ENCODE peak calls at places on chromosomes 1 and 21, in seven cellular contexts. R is RWPE1, J is psoas muscle, O is bronchial epithelial cell, Q is endothelial cell, H is uterus, N is neural progenitor cell. V is an unnamed sample.

GRCh38 chr1:156922986-156923564 is 2.6 kb downstream of the LRRC71 start:
- DNase-seq in J (no peak), Q (no peak), H (no peak), O (no peak), R (no peak), N (no peak), V (no peak)

GRCh38 chr1:66446261-66447001 is 87.5 kb upstream of the SGIP1 start:
- DNase-seq in O (peak), J (no peak), N (peak), H (peak), Q (peak), R (peak), V (no peak)

GRCh38 chr1:17866451-17867029 is 111.4 kb downstream of the ACTL8 start:
- DNase-seq in Q (no peak), N (no peak), O (peak), H (no peak), J (peak), R (peak), V (no peak)

GRCh38 chr1:209886219-209886536 is 51.8 kb upstream of the SYT14 start:
- DNase-seq in Q (no peak), O (no peak), H (no peak), J (no peak), R (no peak), N (no peak), V (no peak)

GRCh38 chr1:22139817-22140216 is 3.1 kb downstream of the WNT4 start:
- DNase-seq in R (no peak), H (no peak), N (no peak), Q (no peak), J (no peak), O (no peak), V (no peak)

GRCh38 chr1:31122101-31122735 is 56.7 kb upstream of the PUM1 start:
- DNase-seq in N (peak), J (no peak), R (no peak), O (no peak), H (no peak), Q (no peak), V (no peak)

GRCh38 chr21:42515708-42516502 is 2.3 kb downstream of the SLC37A1 start:
- DNase-seq in R (peak), N (no peak), H (no peak), Q (no peak), O (peak), J (no peak), V (no peak)

GRCh38 chr1:86938450-86938849 is 24.0 kb downstream of the HS2ST1 start:
- DNase-seq in O (peak), R (no peak), Q (no peak), H (no peak), N (no peak), J (no peak), V (no peak)

GRCh38 chr1:95006681-95007080 is 66.1 kb downstream of the ALG14 start:
- DNase-seq in O (no peak), Q (no peak), J (no peak), H (no peak), R (no peak), N (no peak), V (no peak)

GRCh38 chr1:233721003-233721595 is 107.2 kb downstream of the KCNK1 start:
- DNase-seq in R (no peak), H (no peak), Q (no peak), J (no peak), O (peak), N (no peak), V (no peak)

GRCh38 chr1:229509576-229509975 is 1.4 kb upstream of the NUP133 start:
- DNase-seq in O (peak), R (no peak), N (no peak), Q (no peak), J (no peak), H (no peak), V (no peak)

GRCh38 chr1:148162363-148162762 is 10.3 kb upstream of the NBPF11 start:
- DNase-seq in N (no peak), Q (no peak), R (no peak), H (no peak), O (no peak), J (no peak), V (no peak)

GRCh38 chr1:30450148-30450817 is 273.1 kb downstream of the MATN1 start:
- DNase-seq in O (no peak), R (no peak), Q (no peak), J (no peak), H (no peak), N (no peak), V (peak)

GRCh38 chr21:17045214-17045835 is 467.5 kb upstream of the CXADR start:
- DNase-seq in Q (no peak), N (no peak), H (no peak), J (no peak), R (no peak), O (peak), V (no peak)

GRCh38 chr1:86990826-86991225 is 76.4 kb downstream of the HS2ST1 start:
- DNase-seq in J (no peak), R (no peak), H (no peak), Q (no peak), O (no peak), N (no peak), V (no peak)

GRCh38 chr1:185926562-185926961 is 192.4 kb downstream of the HMCN1 start:
- DNase-seq in H (no peak), J (no peak), R (no peak), Q (no peak), N (no peak), O (peak), V (no peak)

GRCh38 chr1:36567601-36568341 is 85.1 kb upstream of the CSF3R start:
- DNase-seq in O (no peak), R (no peak), N (peak), Q (no peak), J (no peak), H (no peak), V (no peak)

GRCh38 chr1:8412183-8412831 is 94.4 kb downstream of the SLC45A1 start:
- DNase-seq in O (peak), H (peak), J (no peak), R (no peak), N (no peak), Q (no peak), V (no peak)
- TF ChIP-seq CTCF in O (no peak), H (no peak), J (no peak), R (no peak), N (no peak), Q (no peak), V (no peak)

GRCh38 chr21:40567511-40567910 is 279.4 kb downstream of the DSCAM start:
- DNase-seq in O (no peak), J (no peak), N (no peak), R (no peak), H (no peak), Q (no peak), V (no peak)

GRCh38 chr21:40563845-40564717 is 282.9 kb downstream of the DSCAM start:
- DNase-seq in H (no peak), O (no peak), R (no peak), N (no peak), Q (no peak), J (no peak), V (no peak)

DNA sequence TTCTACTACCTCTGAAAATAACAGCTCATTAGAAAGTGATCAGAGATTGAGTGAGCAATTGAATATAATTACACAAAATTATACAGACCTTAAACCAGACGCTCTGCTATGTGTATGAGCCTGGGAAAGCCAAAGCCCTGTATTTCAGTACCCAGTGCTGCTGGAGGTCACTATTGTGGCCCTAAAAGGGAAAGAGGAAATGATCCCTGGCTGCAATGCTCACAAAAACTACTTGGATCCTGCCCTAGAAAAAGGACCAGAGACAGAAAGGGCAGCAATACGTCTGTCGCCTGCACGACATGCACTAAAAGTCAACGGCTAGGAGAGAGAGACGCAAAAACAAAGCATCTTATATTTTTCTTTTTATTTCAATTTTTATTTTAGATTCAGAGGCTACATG is 284.4 kb downstream of the DSCAM start:
- DNase-seq in H (no peak), N (no peak), J (no peak), Q (no peak), O (no peak), R (no peak), V (no peak)
- TF ChIP-seq CTCF in H (no peak), N (no peak), J (no peak), Q (no peak), O (no peak), R (no peak), V (no peak)

GRCh38 chr1:45304311-45305081 is 22.2 kb upstream of the HPDL start:
- DNase-seq in H (peak), O (peak), Q (no peak), J (peak), N (peak), R (no peak), V (no peak)
- TF ChIP-seq CTCF in H (no peak), O (no peak), Q (no peak), J (no peak), N (no peak), R (peak), V (no peak)

GRCh38 chr1:230861489-230861888 is 6.8 kb downstream of the C1orf198 start:
- DNase-seq in N (peak), O (no peak), H (no peak), Q (no peak), J (no peak), R (no peak), V (no peak)

GRCh38 chr1:230858236-230858820 is 10.0 kb downstream of the C1orf198 start:
- DNase-seq in O (no peak), Q (no peak), R (no peak), H (no peak), N (no peak), J (no peak), V (no peak)

GRCh38 chr1:230861970-230862595 is 6.2 kb downstream of the C1orf198 start:
- DNase-seq in J (peak), H (no peak), Q (no peak), N (no peak), R (no peak), O (peak), V (no peak)

GRCh38 chr1:230858918-230859819 is 9.2 kb downstream of the C1orf198 start:
- DNase-seq in J (no peak), O (no peak), R (no peak), H (no peak), N (peak), Q (no peak), V (no peak)

DNA sequence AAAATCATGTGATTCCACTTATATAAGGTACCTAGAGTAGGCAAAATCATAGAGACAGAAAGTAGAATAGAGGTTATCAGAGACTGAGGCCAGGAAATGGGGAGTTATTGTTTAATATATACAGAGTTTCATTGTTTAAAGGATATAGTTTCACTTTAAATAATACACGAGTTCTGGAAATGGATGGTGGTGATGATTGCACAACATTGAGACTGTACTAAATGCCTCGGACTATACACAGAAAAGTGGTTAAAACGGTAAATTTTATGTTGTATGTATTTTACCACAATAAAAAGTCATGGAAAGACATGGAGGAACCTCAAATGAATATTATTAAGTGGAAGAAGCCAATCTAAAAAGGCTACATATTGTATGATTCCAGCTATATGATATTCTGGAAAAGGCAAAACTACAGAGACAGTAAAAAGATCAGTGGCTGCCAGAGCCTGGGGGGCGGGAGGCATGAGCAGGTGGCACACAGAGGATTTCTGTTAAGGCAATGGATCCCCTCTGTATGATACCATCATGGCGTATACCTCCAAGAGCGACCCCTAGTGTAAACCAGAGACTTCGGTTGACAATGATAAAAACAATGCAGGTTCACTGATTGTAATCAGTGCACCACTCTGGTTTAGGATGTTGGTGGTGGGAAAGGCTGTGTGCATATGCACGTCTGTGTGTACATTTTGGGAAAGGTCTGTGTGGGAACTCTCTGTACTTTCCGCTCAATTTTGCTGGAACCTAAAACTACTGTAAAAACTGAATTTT is 7.5 kb downstream of the C1orf198 start:
- DNase-seq in Q (no peak), O (no peak), H (no peak), R (no peak), J (no peak), N (no peak), V (no peak)
- TF ChIP-seq CTCF in Q (no peak), O (no peak), H (no peak), R (no peak), J (no peak), N (no peak), V (no peak)

DNA sequence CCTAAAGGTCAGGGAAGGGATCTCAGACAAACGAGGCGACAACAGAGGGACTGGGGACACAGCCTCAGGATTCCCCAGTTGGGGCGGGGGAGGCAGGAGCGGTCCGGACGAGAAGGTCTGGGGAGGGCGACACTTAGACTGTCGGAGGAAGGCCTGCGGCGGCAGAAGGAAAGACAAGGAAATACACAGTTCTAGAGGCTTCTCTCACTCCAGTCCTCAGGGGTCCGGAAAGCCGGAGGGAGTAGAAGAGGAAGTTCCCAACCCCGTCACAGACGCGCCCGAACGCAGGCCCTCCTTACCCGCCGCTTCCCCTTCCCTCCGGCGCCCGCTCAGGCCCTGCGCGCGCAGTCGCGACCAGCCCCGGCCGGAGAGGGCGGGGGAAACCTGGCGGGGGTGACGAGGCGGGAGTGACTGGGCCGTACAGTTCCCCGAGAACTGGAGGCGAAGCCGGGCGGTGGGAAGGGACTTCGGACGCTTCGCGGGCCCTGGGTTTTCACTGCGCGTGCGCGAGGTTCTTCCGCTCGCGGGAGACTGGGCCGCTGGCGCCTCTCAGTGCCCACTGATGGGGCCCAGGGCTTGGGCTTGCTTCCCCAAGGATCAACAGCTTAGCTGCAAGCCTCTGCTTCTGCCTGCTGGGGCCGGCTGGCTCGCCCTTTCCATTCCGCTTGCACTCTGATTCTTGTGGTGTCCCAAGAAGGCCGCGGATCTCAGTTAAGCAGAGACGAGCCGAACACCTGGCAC is at the start of gene IPP:
- DNase-seq in O (peak), H (peak), R (peak), Q (peak), J (peak), N (peak), V (peak)
- TF ChIP-seq CTCF in O (peak), H (peak), R (no peak), Q (no peak), J (peak), N (no peak), V (no peak)

GRCh38 chr1:153662269-153662668 is 3.8 kb downstream of the SNAPIN start:
- DNase-seq in H (no peak), Q (no peak), O (no peak), J (no peak), R (no peak), N (no peak), V (no peak)
- TF ChIP-seq CTCF in H (no peak), Q (no peak), O (no peak), J (no peak), R (no peak), N (no peak), V (no peak)

GRCh38 chr1:245074232-245074747 is 80.5 kb upstream of the KIF26B start:
- DNase-seq in O (peak), H (peak), Q (no peak), N (peak), J (no peak), R (peak), V (no peak)

GRCh38 chr1:245074898-245075297 is 79.9 kb upstream of the KIF26B start:
- DNase-seq in N (no peak), R (no peak), O (no peak), Q (no peak), J (no peak), H (no peak), V (no peak)

GRCh38 chr1:245084551-245084950 is 70.2 kb upstream of the KIF26B start:
- DNase-seq in R (no peak), N (no peak), O (peak), J (no peak), H (no peak), Q (no peak), V (no peak)

GRCh38 chr1:245079021-245079609 is 75.7 kb upstream of the KIF26B start:
- DNase-seq in N (peak), H (no peak), R (peak), J (no peak), O (peak), Q (peak), V (no peak)
- TF ChIP-seq CTCF in N (peak), H (peak), R (peak), J (peak), O (peak), Q (no peak), V (peak)

GRCh38 chr1:12052997-12053686 is 10.0 kb upstream of the TNFRSF8 start:
- DNase-seq in H (peak), Q (no peak), N (no peak), O (no peak), J (peak), R (no peak), V (no peak)
- TF ChIP-seq CTCF in H (no peak), Q (no peak), N (no peak), O (no peak), J (no peak), R (no peak), V (peak)

GRCh38 chr1:118160825-118161224 is 24.2 kb downstream of the SPAG17 start:
- DNase-seq in J (no peak), H (no peak), O (peak), Q (no peak), R (peak), N (no peak), V (no peak)
- TF ChIP-seq CTCF in J (no peak), H (no peak), O (no peak), Q (no peak), R (no peak), N (no peak), V (no peak)

GRCh38 chr1:244674446-244674845 is 21.5 kb downstream of the DESI2 start:
- DNase-seq in Q (no peak), J (no peak), H (no peak), R (no peak), O (peak), N (no peak), V (no peak)

GRCh38 chr1:244678687-244679086 is 25.8 kb downstream of the DESI2 start:
- DNase-seq in O (no peak), R (no peak), N (no peak), J (no peak), Q (no peak), H (no peak), V (no peak)

GRCh38 chr1:244667797-244668196 is 14.9 kb downstream of the DESI2 start:
- DNase-seq in J (no peak), Q (no peak), H (no peak), N (no peak), R (no peak), O (no peak), V (no peak)

GRCh38 chr1:244675167-244675566 is 22.2 kb downstream of the DESI2 start:
- DNase-seq in J (no peak), Q (no peak), R (no peak), N (no peak), O (no peak), H (no peak), V (no peak)

GRCh38 chr1:244672961-244673695 is 20.2 kb downstream of the DESI2 start:
- DNase-seq in H (peak), J (no peak), N (no peak), Q (no peak), O (no peak), R (no peak), V (no peak)
- TF ChIP-seq CTCF in H (no peak), J (no peak), N (no peak), Q (no peak), O (no peak), R (no peak), V (no peak)